ENCODE peak calls at places on chromosomes 3 and 15, in four cellular contexts. M, Y, E and T are unnamed samples.

GRCh38 chr3:105456017-105456416 is 89.3 kb downstream of the ALCAM start:
- DNase-seq in E (no peak), Y (no peak), M (no peak), T (no peak)

GRCh38 chr15:61974759-61975158 is 85.5 kb downstream of the VPS13C start:
- DNase-seq in Y (no peak), M (no peak), E (no peak), T (no peak)

GRCh38 chr3:17852217-17852616 is 109.8 kb upstream of the TBC1D5 start:
- DNase-seq in E (no peak), Y (no peak), M (no peak), T (no peak)

GRCh38 chr3:45078910-45079522 is 52.9 kb downstream of the CLEC3B start:
- DNase-seq in Y (no peak), M (no peak), E (peak; percentile 66), T (no peak)

GRCh38 chr15:44034933-44035624 is 160.0 kb downstream of the FRMD5 start:
- DNase-seq in E (peak; percentile 83), M (no peak), Y (no peak), T (no peak)

GRCh38 chr15:69014454-69014853 is at the start of gene NOX5:
- DNase-seq in M (no peak), E (no peak), Y (no peak), T (no peak)

GRCh38 chr3:45218578-45219390 is 7.3 kb downstream of the TMEM158 start:
- DNase-seq in Y (no peak), E (peak; percentile 50), M (no peak), T (no peak)

GRCh38 chr3:117955196-117955595 is 1079.5 kb downstream of the IGSF11 start:
- DNase-seq in M (no peak), E (no peak), Y (no peak), T (no peak)

GRCh38 chr3:34364345-34364744 is 565.9 kb downstream of the PDCD6IP start:
- DNase-seq in M (no peak), E (no peak), Y (no peak), T (no peak)

GRCh38 chr3:171566803-171567422 is 106.7 kb upstream of the TNIK start:
- DNase-seq in Y (no peak), M (no peak), E (peak; percentile 54), T (peak; percentile 23)

GRCh38 chr3:194136519-194137313 is 768 bp downstream of the HES1 start:
- DNase-seq in M (no peak), E (peak; percentile 91), Y (peak; percentile 63), T (peak; percentile 65)

GRCh38 chr15:47466357-47466756 is 250.9 kb upstream of the SEMA6D start:
- DNase-seq in E (peak; percentile 46), Y (no peak), M (no peak), T (no peak)

GRCh38 chr15:60076582-60077263 is 72.6 kb downstream of the FOXB1 start:
- DNase-seq in M (no peak), E (no peak), Y (no peak), T (no peak)

DNA sequence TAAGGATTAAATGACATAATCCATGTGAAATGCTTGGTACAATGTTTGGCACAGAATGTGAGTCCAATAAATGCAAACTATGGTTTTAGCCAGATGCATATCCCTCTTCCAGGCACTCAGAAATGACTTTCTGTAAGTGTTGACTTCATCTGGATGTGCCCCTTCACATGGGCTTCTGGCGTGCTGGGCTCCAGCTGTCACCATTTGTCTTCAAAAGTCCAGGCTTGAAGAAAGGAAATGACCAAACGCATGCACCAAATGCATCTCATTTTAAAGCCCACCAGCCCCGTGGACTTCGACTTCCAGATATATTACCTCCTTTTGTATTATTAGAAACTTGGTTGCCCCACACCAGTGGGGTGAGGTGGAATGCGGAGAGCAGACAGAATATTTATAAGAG is 23.7 kb downstream of the CRYGS start:
- DNase-seq in Y (no peak), E (no peak), M (no peak), T (no peak)
- TF ChIP-seq CTCF in Y (no peak), E (no peak), M (no peak), T (no peak)

GRCh38 chr15:51363391-51363790 is 21.9 kb downstream of the GLDN start:
- DNase-seq in E (no peak), M (no peak), Y (no peak), T (no peak)
- TF ChIP-seq CTCF in E (no peak), M (no peak), Y (no peak), T (no peak)

DNA sequence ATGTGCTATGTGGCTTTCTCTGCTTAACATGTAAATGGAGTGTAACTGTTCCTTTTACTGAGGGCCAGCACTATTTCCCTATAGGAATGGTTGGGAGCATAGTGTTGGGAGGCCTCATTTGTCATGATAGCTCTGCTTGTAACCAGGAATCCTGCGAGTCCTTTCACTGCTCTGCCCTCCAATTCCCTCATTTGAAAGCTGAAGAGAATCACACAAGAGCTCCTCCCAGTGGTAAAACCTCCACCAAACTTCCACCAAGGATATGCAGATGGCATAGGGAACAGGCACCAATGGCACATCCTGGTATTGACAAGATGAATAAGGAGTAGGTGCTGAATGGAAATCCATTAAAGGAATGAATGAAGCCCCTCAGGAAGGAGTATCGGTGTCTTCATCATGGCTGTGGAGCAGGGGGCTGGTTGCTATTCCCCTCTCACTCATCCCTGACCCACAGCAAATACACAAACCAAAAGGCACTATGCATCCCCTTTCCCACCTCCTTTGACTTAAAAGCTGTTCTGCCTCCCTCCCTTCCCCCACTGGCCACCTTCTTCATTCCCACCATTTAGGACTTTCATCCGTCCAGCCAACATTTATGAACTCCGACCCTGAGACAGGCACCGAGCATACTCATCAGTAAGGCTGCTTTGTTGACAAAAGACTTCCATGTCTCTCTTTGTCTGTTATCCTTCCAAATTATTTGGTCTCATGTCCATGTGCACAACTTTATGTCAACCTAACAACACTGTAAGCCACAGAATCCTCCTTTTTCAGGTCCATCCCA is 560.8 kb downstream of the FOXP1 start:
- DNase-seq in Y (no peak), E (peak; percentile 40), M (no peak), T (no peak)
- TF ChIP-seq CTCF in Y (peak; percentile 38), E (peak; percentile 36), M (no peak), T (no peak)

DNA sequence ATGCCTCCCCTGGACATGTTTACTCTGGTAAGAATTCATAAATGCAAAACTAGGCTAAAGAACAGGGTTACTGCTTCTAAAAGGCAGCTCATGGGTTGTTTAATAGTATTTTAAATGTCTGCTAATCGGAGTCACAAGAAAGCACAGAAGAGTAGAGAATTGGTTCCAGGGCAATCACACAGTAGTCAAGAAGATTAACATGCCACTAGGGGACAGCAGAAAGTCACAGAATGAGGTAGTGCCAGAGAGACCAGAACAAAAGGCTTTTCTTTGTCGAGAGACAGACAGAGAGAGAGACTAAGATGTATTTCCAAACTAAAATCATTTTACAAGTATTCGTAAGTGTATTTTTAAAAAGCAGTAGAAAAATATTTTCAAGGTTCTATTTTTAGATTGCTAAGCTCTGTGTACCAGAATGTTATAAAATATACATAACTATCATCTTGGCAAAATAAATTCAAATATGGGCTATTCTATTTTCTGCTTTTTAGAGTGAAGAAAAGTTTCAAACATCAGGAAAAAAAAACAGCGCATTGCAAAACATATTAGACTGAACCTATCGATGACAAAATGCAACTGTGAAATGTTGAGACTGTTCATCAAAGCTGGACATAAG is 78.3 kb upstream of the CDIN1 start:
- DNase-seq in E (peak; percentile 85), M (no peak), Y (no peak), T (peak; percentile 21)
- TF ChIP-seq CTCF in E (peak; percentile 81), M (peak; percentile 44), Y (peak; percentile 78), T (peak; percentile 83)

GRCh38 chr15:28265334-28266019 is 56.5 kb downstream of the HERC2 start:
- DNase-seq in M (no peak), E (no peak), Y (no peak), T (no peak)

GRCh38 chr15:28262438-28262837 is 59.5 kb downstream of the HERC2 start:
- DNase-seq in M (no peak), E (no peak), Y (no peak), T (no peak)

GRCh38 chr15:28267727-28268126 is 54.3 kb downstream of the HERC2 start:
- DNase-seq in Y (no peak), E (no peak), M (no peak), T (no peak)

GRCh38 chr15:28260722-28261121 is 61.3 kb downstream of the HERC2 start:
- DNase-seq in Y (peak; percentile 52), E (no peak), M (no peak), T (peak; percentile 48)

GRCh38 chr15:28264166-28264565 is 57.8 kb downstream of the HERC2 start:
- DNase-seq in M (no peak), E (no peak), Y (no peak), T (no peak)
- TF ChIP-seq CTCF in M (no peak), E (no peak), Y (no peak), T (no peak)

GRCh38 chr3:156175570-156175969 is 55.2 kb downstream of the KCNAB1 start:
- DNase-seq in E (no peak), M (no peak), Y (no peak), T (no peak)
- TF ChIP-seq CTCF in E (no peak), M (no peak), Y (no peak), T (no peak)

DNA sequence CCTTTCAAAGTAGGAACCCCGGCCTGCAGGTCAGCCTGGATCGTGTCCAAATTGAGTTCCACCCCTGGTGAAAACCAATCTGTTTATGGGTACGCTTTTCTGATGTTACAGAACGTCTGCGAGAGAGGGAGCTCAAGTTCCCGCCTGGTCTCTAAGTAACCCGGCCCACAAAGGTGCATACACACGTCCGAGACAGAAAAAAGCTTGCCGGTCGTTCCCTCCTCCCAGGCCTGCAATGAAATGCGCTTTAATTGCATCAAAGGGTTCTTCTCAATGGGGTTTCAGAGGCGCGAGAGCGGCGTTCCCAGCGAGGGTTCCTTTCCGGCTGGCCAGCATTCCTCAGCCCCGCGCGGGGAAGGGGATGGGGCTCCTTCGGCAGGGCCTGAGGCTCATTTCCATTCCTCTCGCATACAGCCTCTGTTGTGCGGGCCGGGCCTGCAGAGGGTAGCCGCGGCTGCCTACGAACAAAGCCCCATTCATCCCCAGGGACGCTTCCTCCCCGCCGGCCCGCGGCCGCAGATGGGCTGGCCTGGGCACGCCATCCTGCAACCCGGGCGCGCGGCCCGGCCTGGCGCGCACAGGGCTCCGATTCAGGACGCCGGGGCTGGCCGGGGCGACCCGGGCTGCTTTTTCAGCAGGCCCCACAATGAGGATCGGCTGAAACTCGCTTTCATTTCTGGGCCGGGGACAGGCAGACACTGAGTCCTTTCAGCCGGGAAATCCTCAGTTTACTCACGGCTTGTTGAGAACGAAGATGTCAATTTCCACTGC is 138.3 kb downstream of the TMCO5A start:
- DNase-seq in M (peak; percentile 78), Y (peak; percentile 76), E (peak; percentile 91), T (peak; percentile 78)
- TF ChIP-seq CTCF in M (no peak), Y (peak; percentile 30), E (peak; percentile 31), T (no peak)

DNA sequence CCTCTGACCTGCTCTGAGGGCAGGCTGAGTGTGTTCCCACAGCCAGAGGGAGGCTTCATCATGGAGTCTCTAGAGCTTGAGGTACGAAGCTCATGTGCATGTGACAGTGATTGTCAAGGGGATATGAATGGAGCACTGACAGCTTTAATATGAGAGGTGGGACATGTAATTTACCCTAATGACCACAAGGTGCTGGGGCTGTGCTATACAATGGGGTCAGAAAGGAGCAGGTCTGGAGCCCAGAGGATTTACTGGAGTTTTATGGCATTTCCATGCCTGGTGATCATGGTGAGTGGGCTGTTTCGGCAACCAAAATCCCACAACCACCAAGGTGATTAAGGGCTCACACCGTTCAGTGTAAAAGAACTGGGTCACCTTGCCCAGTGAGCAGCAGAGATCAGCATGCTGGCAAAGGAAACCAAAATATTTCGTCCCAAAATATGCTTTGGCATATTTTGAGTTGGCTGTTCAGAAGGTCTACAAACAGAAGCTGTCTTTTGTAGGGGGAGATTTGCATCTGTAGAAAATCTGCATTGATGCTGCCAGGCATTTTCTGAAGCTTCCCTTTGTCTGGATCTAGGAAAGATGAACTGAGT is 40.1 kb upstream of the RASGRF1 start:
- DNase-seq in M (no peak), E (no peak), Y (no peak), T (no peak)
- TF ChIP-seq CTCF in M (no peak), E (peak; percentile 17), Y (no peak), T (no peak)